ENCODE peak calls at places on chromosomes 4 and X, in nine cellular contexts. One of them, this sample, is unnamed.

GRCh38 chr4:1330761-1331590 is 16.0 kb upstream of the UVSSA start:
- DNase-seq in Caco-2: no peak
- DNase-seq in epithelial cell of proximal tubule: no peak
- DNase-seq in GM20000: no peak
- DNase-seq in neural progenitor cell: no peak
- DNase-seq in left lung: no peak
- DNase-seq in WTC11: no peak
- DNase-seq in breast epithelium: no peak
- DNase-seq in cardiac fibroblast: no peak
- DNase-seq in this sample: no peak

GRCh38 chr4:30716671-30717207 is 3.4 kb upstream of the PCDH7 start:
- DNase-seq in breast epithelium: no peak
- DNase-seq in WTC11: no peak
- DNase-seq in cardiac fibroblast: peak; percentile 17
- DNase-seq in left lung: no peak
- DNase-seq in GM20000: no peak
- DNase-seq in Caco-2: no peak
- DNase-seq in epithelial cell of proximal tubule: no peak
- DNase-seq in neural progenitor cell: no peak
- DNase-seq in this sample: no peak

GRCh38 chrX:119617511-119618164 is 11.4 kb upstream of the NKRF start:
- DNase-seq in Caco-2: no peak
- DNase-seq in left lung: no peak
- DNase-seq in GM20000: no peak
- DNase-seq in epithelial cell of proximal tubule: peak; percentile 43
- DNase-seq in WTC11: peak; percentile 12
- DNase-seq in neural progenitor cell: peak; percentile 36
- DNase-seq in breast epithelium: no peak
- DNase-seq in cardiac fibroblast: no peak
- DNase-seq in this sample: no peak

GRCh38 chr4:16860506-16860905 is 37.9 kb downstream of the LDB2 start:
- DNase-seq in WTC11: no peak
- DNase-seq in Caco-2: no peak
- DNase-seq in breast epithelium: no peak
- DNase-seq in GM20000: no peak
- DNase-seq in cardiac fibroblast: peak; percentile 94
- DNase-seq in epithelial cell of proximal tubule: no peak
- DNase-seq in neural progenitor cell: no peak
- DNase-seq in left lung: no peak
- DNase-seq in this sample: no peak

GRCh38 chr4:138095378-138095777 is 146.8 kb downstream of the SLC7A11 start:
- DNase-seq in left lung: no peak
- DNase-seq in cardiac fibroblast: no peak
- DNase-seq in Caco-2: no peak
- DNase-seq in epithelial cell of proximal tubule: no peak
- DNase-seq in WTC11: no peak
- DNase-seq in GM20000: no peak
- DNase-seq in neural progenitor cell: no peak
- DNase-seq in breast epithelium: no peak
- DNase-seq in this sample: no peak

GRCh38 chr4:1171306-1172227 is 816 bp downstream of the SPON2 start:
- DNase-seq in WTC11: peak; percentile 66
- DNase-seq in left lung: no peak
- DNase-seq in breast epithelium: no peak
- DNase-seq in neural progenitor cell: peak; percentile 70
- DNase-seq in epithelial cell of proximal tubule: no peak
- DNase-seq in GM20000: peak; percentile 65
- DNase-seq in cardiac fibroblast: no peak
- DNase-seq in Caco-2: no peak
- DNase-seq in this sample: no peak

GRCh38 chrX:124028177-124028576 is 66.7 kb downstream of the STAG2 start:
- DNase-seq in WTC11: no peak
- DNase-seq in cardiac fibroblast: peak; percentile 75
- DNase-seq in left lung: no peak
- DNase-seq in breast epithelium: no peak
- DNase-seq in neural progenitor cell: no peak
- DNase-seq in Caco-2: no peak
- DNase-seq in epithelial cell of proximal tubule: no peak
- DNase-seq in GM20000: no peak
- DNase-seq in this sample: no peak

GRCh38 chr4:35447474-35447873 is 796.8 kb downstream of the ARAP2 start:
- DNase-seq in left lung: no peak
- DNase-seq in GM20000: no peak
- DNase-seq in Caco-2: no peak
- DNase-seq in breast epithelium: no peak
- DNase-seq in cardiac fibroblast: no peak
- DNase-seq in WTC11: no peak
- DNase-seq in neural progenitor cell: no peak
- DNase-seq in epithelial cell of proximal tubule: no peak
- DNase-seq in this sample: no peak

GRCh38 chr4:100261346-100261745 is 71.1 kb upstream of the DDIT4L start:
- DNase-seq in epithelial cell of proximal tubule: no peak
- DNase-seq in neural progenitor cell: no peak
- DNase-seq in breast epithelium: no peak
- DNase-seq in Caco-2: no peak
- DNase-seq in GM20000: no peak
- DNase-seq in WTC11: no peak
- DNase-seq in left lung: no peak
- DNase-seq in cardiac fibroblast: no peak
- DNase-seq in this sample: no peak

GRCh38 chr4:133594246-133595207 is 445.4 kb downstream of the PCDH10 start:
- DNase-seq in Caco-2: no peak
- DNase-seq in cardiac fibroblast: peak; percentile 25
- DNase-seq in breast epithelium: no peak
- DNase-seq in WTC11: no peak
- DNase-seq in left lung: no peak
- DNase-seq in epithelial cell of proximal tubule: no peak
- DNase-seq in GM20000: no peak
- DNase-seq in neural progenitor cell: no peak
- DNase-seq in this sample: no peak

GRCh38 chrX:121836000-121836399 is 788.6 kb downstream of the GLUD2 start:
- DNase-seq in GM20000: no peak
- DNase-seq in Caco-2: no peak
- DNase-seq in breast epithelium: no peak
- DNase-seq in left lung: no peak
- DNase-seq in neural progenitor cell: no peak
- DNase-seq in cardiac fibroblast: no peak
- DNase-seq in epithelial cell of proximal tubule: peak; percentile 20
- DNase-seq in WTC11: no peak
- DNase-seq in this sample: no peak

GRCh38 chr4:73901031-73901430 is 31.8 kb downstream of the CXCL1 start:
- DNase-seq in epithelial cell of proximal tubule: no peak
- DNase-seq in breast epithelium: no peak
- DNase-seq in cardiac fibroblast: no peak
- DNase-seq in GM20000: no peak
- DNase-seq in neural progenitor cell: no peak
- DNase-seq in WTC11: no peak
- DNase-seq in left lung: peak; percentile 37
- DNase-seq in Caco-2: no peak
- DNase-seq in this sample: no peak

GRCh38 chrX:149472620-149473019 is 32.5 kb downstream of the IDS start:
- DNase-seq in epithelial cell of proximal tubule: peak; percentile 51
- DNase-seq in left lung: no peak
- DNase-seq in breast epithelium: no peak
- DNase-seq in neural progenitor cell: no peak
- DNase-seq in Caco-2: no peak
- DNase-seq in WTC11: no peak
- DNase-seq in cardiac fibroblast: no peak
- DNase-seq in GM20000: no peak
- DNase-seq in this sample: no peak

GRCh38 chr4:82848706-82849105 is 42.2 kb downstream of the SEC31A start:
- DNase-seq in breast epithelium: no peak
- DNase-seq in neural progenitor cell: no peak
- DNase-seq in Caco-2: no peak
- DNase-seq in GM20000: no peak
- DNase-seq in epithelial cell of proximal tubule: no peak
- DNase-seq in WTC11: no peak
- DNase-seq in left lung: no peak
- DNase-seq in cardiac fibroblast: peak; percentile 22
- DNase-seq in this sample: no peak

GRCh38 chr4:16259531-16260246 is 33.4 kb upstream of the TAPT1 start:
- DNase-seq in epithelial cell of proximal tubule: no peak
- DNase-seq in GM20000: no peak
- DNase-seq in breast epithelium: no peak
- DNase-seq in neural progenitor cell: no peak
- DNase-seq in left lung: no peak
- DNase-seq in WTC11: no peak
- DNase-seq in cardiac fibroblast: peak; percentile 65
- DNase-seq in Caco-2: no peak
- DNase-seq in this sample: no peak

GRCh38 chrX:13254076-13254785 is 65.6 kb downstream of the ATXN3L start:
- DNase-seq in cardiac fibroblast: peak; percentile 70
- DNase-seq in neural progenitor cell: peak; percentile 5
- DNase-seq in WTC11: no peak
- DNase-seq in epithelial cell of proximal tubule: no peak
- DNase-seq in GM20000: peak; percentile 32
- DNase-seq in breast epithelium: no peak
- DNase-seq in left lung: peak; percentile 34
- DNase-seq in Caco-2: peak; percentile 39
- DNase-seq in this sample: no peak

GRCh38 chr4:112296949-112297483 is at the start of gene ALPK1:
- DNase-seq in neural progenitor cell: no peak
- DNase-seq in breast epithelium: no peak
- DNase-seq in GM20000: peak; percentile 35
- DNase-seq in cardiac fibroblast: peak; percentile 95
- DNase-seq in WTC11: no peak
- DNase-seq in epithelial cell of proximal tubule: peak; percentile 88
- DNase-seq in left lung: no peak
- DNase-seq in Caco-2: peak; percentile 59
- DNase-seq in this sample: no peak

GRCh38 chr4:186761281-186761897 is 37.7 kb upstream of the FAT1 start:
- DNase-seq in neural progenitor cell: no peak
- DNase-seq in breast epithelium: no peak
- DNase-seq in WTC11: no peak
- DNase-seq in Caco-2: no peak
- DNase-seq in GM20000: no peak
- DNase-seq in cardiac fibroblast: no peak
- DNase-seq in epithelial cell of proximal tubule: no peak
- DNase-seq in left lung: no peak
- DNase-seq in this sample: no peak

GRCh38 chrX:17521871-17522693 is 147.1 kb downstream of the NHS start:
- DNase-seq in neural progenitor cell: peak; percentile 49
- DNase-seq in left lung: no peak
- DNase-seq in cardiac fibroblast: peak; percentile 36
- DNase-seq in breast epithelium: no peak
- DNase-seq in GM20000: no peak
- DNase-seq in Caco-2: peak; percentile 17
- DNase-seq in WTC11: peak; percentile 38
- DNase-seq in epithelial cell of proximal tubule: no peak
- DNase-seq in this sample: no peak

GRCh38 chrX:20727447-20727846 is 460.7 kb upstream of the RPS6KA3 start:
- DNase-seq in Caco-2: peak; percentile 4
- DNase-seq in epithelial cell of proximal tubule: no peak
- DNase-seq in cardiac fibroblast: no peak
- DNase-seq in GM20000: no peak
- DNase-seq in breast epithelium: no peak
- DNase-seq in left lung: no peak
- DNase-seq in neural progenitor cell: no peak
- DNase-seq in WTC11: no peak
- DNase-seq in this sample: no peak

GRCh38 chrX:13894888-13895564 is 78.1 kb upstream of the GPM6B start:
- DNase-seq in neural progenitor cell: no peak
- DNase-seq in cardiac fibroblast: peak; percentile 74
- DNase-seq in GM20000: no peak
- DNase-seq in left lung: no peak
- DNase-seq in Caco-2: no peak
- DNase-seq in epithelial cell of proximal tubule: no peak
- DNase-seq in breast epithelium: no peak
- DNase-seq in WTC11: no peak
- DNase-seq in this sample: no peak

GRCh38 chrX:134732152-134732551 is 73.9 kb upstream of the PLAC1 start:
- DNase-seq in left lung: no peak
- DNase-seq in neural progenitor cell: no peak
- DNase-seq in epithelial cell of proximal tubule: no peak
- DNase-seq in Caco-2: no peak
- DNase-seq in WTC11: no peak
- DNase-seq in cardiac fibroblast: no peak
- DNase-seq in GM20000: no peak
- DNase-seq in breast epithelium: no peak
- DNase-seq in this sample: no peak

GRCh38 chr4:165426331-165426730 is 47.5 kb downstream of the CPE start:
- DNase-seq in Caco-2: no peak
- DNase-seq in WTC11: no peak
- DNase-seq in neural progenitor cell: no peak
- DNase-seq in epithelial cell of proximal tubule: no peak
- DNase-seq in GM20000: no peak
- DNase-seq in left lung: no peak
- DNase-seq in cardiac fibroblast: no peak
- DNase-seq in breast epithelium: no peak
- DNase-seq in this sample: no peak

GRCh38 chrX:153580700-153581386 is 18.1 kb downstream of the CCNQ start:
- DNase-seq in breast epithelium: no peak
- DNase-seq in cardiac fibroblast: no peak
- DNase-seq in Caco-2: no peak
- DNase-seq in WTC11: peak; percentile 78
- DNase-seq in neural progenitor cell: peak; percentile 33
- DNase-seq in left lung: no peak
- DNase-seq in GM20000: no peak
- DNase-seq in epithelial cell of proximal tubule: no peak
- DNase-seq in this sample: no peak
- TF ChIP-seq CTCF in breast epithelium: no peak
- TF ChIP-seq CTCF in cardiac fibroblast: no peak
- TF ChIP-seq CTCF in Caco-2: peak; percentile 6
- TF ChIP-seq CTCF in WTC11: peak; percentile 21
- TF ChIP-seq CTCF in neural progenitor cell: peak; percentile 46
- TF ChIP-seq CTCF in left lung: no peak
- TF ChIP-seq CTCF in GM20000: no peak
- TF ChIP-seq CTCF in epithelial cell of proximal tubule: peak; percentile 30
- TF ChIP-seq CTCF in this sample: no peak

GRCh38 chr4:113621633-113622032 is 139.9 kb downstream of the CAMK2D start:
- DNase-seq in WTC11: no peak
- DNase-seq in cardiac fibroblast: no peak
- DNase-seq in epithelial cell of proximal tubule: no peak
- DNase-seq in left lung: no peak
- DNase-seq in GM20000: no peak
- DNase-seq in neural progenitor cell: no peak
- DNase-seq in Caco-2: no peak
- DNase-seq in breast epithelium: no peak
- DNase-seq in this sample: no peak
- TF ChIP-seq CTCF in WTC11: no peak
- TF ChIP-seq CTCF in cardiac fibroblast: no peak
- TF ChIP-seq CTCF in epithelial cell of proximal tubule: no peak
- TF ChIP-seq CTCF in left lung: no peak
- TF ChIP-seq CTCF in GM20000: no peak
- TF ChIP-seq CTCF in neural progenitor cell: no peak
- TF ChIP-seq CTCF in Caco-2: no peak
- TF ChIP-seq CTCF in breast epithelium: no peak
- TF ChIP-seq CTCF in this sample: no peak

GRCh38 chrX:12159799-12160198 is 21.5 kb downstream of the FRMPD4 start:
- DNase-seq in left lung: no peak
- DNase-seq in WTC11: no peak
- DNase-seq in neural progenitor cell: no peak
- DNase-seq in cardiac fibroblast: no peak
- DNase-seq in epithelial cell of proximal tubule: no peak
- DNase-seq in Caco-2: no peak
- DNase-seq in breast epithelium: no peak
- DNase-seq in GM20000: no peak
- DNase-seq in this sample: no peak
- TF ChIP-seq CTCF in left lung: no peak
- TF ChIP-seq CTCF in WTC11: no peak
- TF ChIP-seq CTCF in neural progenitor cell: no peak
- TF ChIP-seq CTCF in cardiac fibroblast: no peak
- TF ChIP-seq CTCF in epithelial cell of proximal tubule: no peak
- TF ChIP-seq CTCF in Caco-2: no peak
- TF ChIP-seq CTCF in breast epithelium: no peak
- TF ChIP-seq CTCF in GM20000: no peak
- TF ChIP-seq CTCF in this sample: no peak

GRCh38 chr4:102500371-102501175 is 586 bp upstream of the NFKB1 start:
- DNase-seq in GM20000: peak; percentile 25
- DNase-seq in Caco-2: peak; percentile 25
- DNase-seq in epithelial cell of proximal tubule: peak; percentile 31
- DNase-seq in cardiac fibroblast: peak; percentile 59
- DNase-seq in WTC11: peak; percentile 26
- DNase-seq in breast epithelium: peak; percentile 38
- DNase-seq in left lung: peak; percentile 52
- DNase-seq in neural progenitor cell: peak; percentile 54
- DNase-seq in this sample: peak; percentile 67
- TF ChIP-seq CTCF in GM20000: no peak
- TF ChIP-seq CTCF in Caco-2: no peak
- TF ChIP-seq CTCF in epithelial cell of proximal tubule: peak; percentile 31
- TF ChIP-seq CTCF in cardiac fibroblast: no peak
- TF ChIP-seq CTCF in WTC11: no peak
- TF ChIP-seq CTCF in breast epithelium: no peak
- TF ChIP-seq CTCF in left lung: no peak
- TF ChIP-seq CTCF in neural progenitor cell: no peak
- TF ChIP-seq CTCF in this sample: no peak

This sample was measured in mesothelial cell of epicardium.